ENCODE peak calls at places on chromosomes 12 and 14, in ten cellular contexts. One of them, this sample, is unnamed.

GRCh38 chr12:121797937-121798801 is 4.7 kb upstream of the RHOF start:
- DNase-seq in body of pancreas: peak
- DNase-seq in colonic mucosa: peak
- DNase-seq in HFF-Myc: no peak
- DNase-seq in HepG2: no peak
- DNase-seq in tibial nerve: peak
- DNase-seq in astrocyte of the spinal cord: peak
- DNase-seq in prostate gland: no peak
- DNase-seq in tibial artery: peak
- DNase-seq in AG10803: no peak
- DNase-seq in this sample: peak

GRCh38 chr14:53152909-53153701 is at the start of gene DDHD1:
- DNase-seq in tibial artery: peak
- DNase-seq in HFF-Myc: no peak
- DNase-seq in AG10803: peak
- DNase-seq in prostate gland: peak
- DNase-seq in colonic mucosa: peak
- DNase-seq in tibial nerve: peak
- DNase-seq in HepG2: peak
- DNase-seq in astrocyte of the spinal cord: peak
- DNase-seq in body of pancreas: peak
- DNase-seq in this sample: peak

GRCh38 chr12:121637231-121637914 is 11.0 kb downstream of the ORAI1 start:
- DNase-seq in HepG2: no peak
- DNase-seq in AG10803: no peak
- DNase-seq in tibial nerve: no peak
- DNase-seq in body of pancreas: peak
- DNase-seq in tibial artery: peak
- DNase-seq in colonic mucosa: peak
- DNase-seq in HFF-Myc: no peak
- DNase-seq in prostate gland: no peak
- DNase-seq in astrocyte of the spinal cord: no peak
- DNase-seq in this sample: no peak

GRCh38 chr14:96639550-96639949 is 137.4 kb downstream of the PAPOLA start:
- DNase-seq in AG10803: no peak
- DNase-seq in tibial nerve: no peak
- DNase-seq in HFF-Myc: no peak
- DNase-seq in prostate gland: no peak
- DNase-seq in astrocyte of the spinal cord: no peak
- DNase-seq in HepG2: no peak
- DNase-seq in body of pancreas: no peak
- DNase-seq in colonic mucosa: no peak
- DNase-seq in tibial artery: no peak
- DNase-seq in this sample: no peak

GRCh38 chr12:49827351-49828099 is 688 bp downstream of the NCKAP5L start:
- DNase-seq in body of pancreas: peak
- DNase-seq in prostate gland: peak
- DNase-seq in astrocyte of the spinal cord: peak
- DNase-seq in tibial artery: peak
- DNase-seq in colonic mucosa: peak
- DNase-seq in tibial nerve: peak
- DNase-seq in HFF-Myc: no peak
- DNase-seq in AG10803: peak
- DNase-seq in HepG2: peak
- DNase-seq in this sample: peak

GRCh38 chr12:59652098-59652497 is 56.3 kb downstream of the SLC16A7 start:
- DNase-seq in astrocyte of the spinal cord: no peak
- DNase-seq in tibial artery: no peak
- DNase-seq in tibial nerve: no peak
- DNase-seq in HepG2: no peak
- DNase-seq in prostate gland: no peak
- DNase-seq in AG10803: no peak
- DNase-seq in colonic mucosa: no peak
- DNase-seq in HFF-Myc: no peak
- DNase-seq in body of pancreas: no peak
- DNase-seq in this sample: no peak

GRCh38 chr14:104224516-104225281 is 86.3 kb downstream of the KIF26A start:
- DNase-seq in HepG2: no peak
- DNase-seq in AG10803: no peak
- DNase-seq in HFF-Myc: no peak
- DNase-seq in colonic mucosa: peak
- DNase-seq in astrocyte of the spinal cord: no peak
- DNase-seq in tibial nerve: no peak
- DNase-seq in tibial artery: no peak
- DNase-seq in prostate gland: no peak
- DNase-seq in body of pancreas: no peak
- DNase-seq in this sample: no peak

GRCh38 chr12:1918875-1919236 is 404 bp upstream of the CACNA2D4 start:
- DNase-seq in prostate gland: no peak
- DNase-seq in colonic mucosa: peak
- DNase-seq in AG10803: no peak
- DNase-seq in tibial nerve: no peak
- DNase-seq in HepG2: no peak
- DNase-seq in HFF-Myc: no peak
- DNase-seq in body of pancreas: no peak
- DNase-seq in astrocyte of the spinal cord: no peak
- DNase-seq in tibial artery: no peak
- DNase-seq in this sample: no peak

GRCh38 chr14:49218436-49219092 is 367.6 kb downstream of the RPS29 start:
- DNase-seq in astrocyte of the spinal cord: peak
- DNase-seq in body of pancreas: peak
- DNase-seq in tibial nerve: no peak
- DNase-seq in colonic mucosa: no peak
- DNase-seq in AG10803: no peak
- DNase-seq in tibial artery: no peak
- DNase-seq in HepG2: no peak
- DNase-seq in HFF-Myc: no peak
- DNase-seq in prostate gland: no peak
- DNase-seq in this sample: peak

GRCh38 chr12:45660330-45660729 is 69.2 kb upstream of the ARID2 start:
- DNase-seq in tibial nerve: no peak
- DNase-seq in HepG2: no peak
- DNase-seq in tibial artery: no peak
- DNase-seq in colonic mucosa: no peak
- DNase-seq in astrocyte of the spinal cord: peak
- DNase-seq in AG10803: peak
- DNase-seq in prostate gland: no peak
- DNase-seq in body of pancreas: peak
- DNase-seq in HFF-Myc: peak
- DNase-seq in this sample: peak

GRCh38 chr12:110547090-110547489 is 36.0 kb downstream of the PPTC7 start:
- DNase-seq in body of pancreas: no peak
- DNase-seq in tibial nerve: no peak
- DNase-seq in HepG2: no peak
- DNase-seq in colonic mucosa: no peak
- DNase-seq in tibial artery: no peak
- DNase-seq in prostate gland: no peak
- DNase-seq in AG10803: no peak
- DNase-seq in astrocyte of the spinal cord: no peak
- DNase-seq in HFF-Myc: no peak
- DNase-seq in this sample: no peak

GRCh38 chr12:5456025-5456424 is 24.1 kb downstream of the NTF3 start:
- DNase-seq in colonic mucosa: no peak
- DNase-seq in tibial artery: no peak
- DNase-seq in prostate gland: no peak
- DNase-seq in astrocyte of the spinal cord: no peak
- DNase-seq in HepG2: no peak
- DNase-seq in body of pancreas: no peak
- DNase-seq in AG10803: no peak
- DNase-seq in tibial nerve: no peak
- DNase-seq in HFF-Myc: no peak
- DNase-seq in this sample: no peak

GRCh38 chr12:57864811-57865751 is 18.6 kb upstream of the CTDSP2 start:
- DNase-seq in body of pancreas: peak
- DNase-seq in astrocyte of the spinal cord: peak
- DNase-seq in prostate gland: peak
- DNase-seq in tibial artery: peak
- DNase-seq in tibial nerve: peak
- DNase-seq in HFF-Myc: no peak
- DNase-seq in colonic mucosa: peak
- DNase-seq in HepG2: no peak
- DNase-seq in AG10803: peak
- DNase-seq in this sample: peak

GRCh38 chr12:13365782-13366366 is 169.3 kb downstream of the EMP1 start:
- DNase-seq in colonic mucosa: no peak
- DNase-seq in AG10803: no peak
- DNase-seq in tibial artery: no peak
- DNase-seq in prostate gland: no peak
- DNase-seq in body of pancreas: no peak
- DNase-seq in HepG2: no peak
- DNase-seq in HFF-Myc: no peak
- DNase-seq in tibial nerve: no peak
- DNase-seq in astrocyte of the spinal cord: no peak
- DNase-seq in this sample: peak

GRCh38 chr14:90677484-90678045 is 138.7 kb downstream of the TTC7B start:
- DNase-seq in colonic mucosa: no peak
- DNase-seq in HepG2: no peak
- DNase-seq in tibial artery: no peak
- DNase-seq in prostate gland: no peak
- DNase-seq in tibial nerve: no peak
- DNase-seq in AG10803: peak
- DNase-seq in HFF-Myc: no peak
- DNase-seq in body of pancreas: no peak
- DNase-seq in astrocyte of the spinal cord: peak
- DNase-seq in this sample: peak

GRCh38 chr12:34344851-34345522 is 322.7 kb downstream of the ALG10 start:
- DNase-seq in HepG2: no peak
- DNase-seq in body of pancreas: no peak
- DNase-seq in astrocyte of the spinal cord: no peak
- DNase-seq in AG10803: no peak
- DNase-seq in prostate gland: no peak
- DNase-seq in tibial nerve: no peak
- DNase-seq in colonic mucosa: no peak
- DNase-seq in tibial artery: no peak
- DNase-seq in HFF-Myc: no peak
- DNase-seq in this sample: no peak
- TF ChIP-seq CTCF in HepG2: no peak
- TF ChIP-seq CTCF in body of pancreas: no peak
- TF ChIP-seq CTCF in astrocyte of the spinal cord: no peak
- TF ChIP-seq CTCF in AG10803: no peak
- TF ChIP-seq CTCF in prostate gland: no peak
- TF ChIP-seq CTCF in tibial nerve: no peak
- TF ChIP-seq CTCF in colonic mucosa: no peak
- TF ChIP-seq CTCF in tibial artery: no peak
- TF ChIP-seq CTCF in HFF-Myc: no peak
- TF ChIP-seq CTCF in this sample: no peak

GRCh38 chr12:91774471-91774921 is 371.1 kb downstream of the BTG1 start:
- DNase-seq in body of pancreas: peak
- DNase-seq in HFF-Myc: peak
- DNase-seq in AG10803: peak
- DNase-seq in tibial artery: no peak
- DNase-seq in astrocyte of the spinal cord: peak
- DNase-seq in prostate gland: no peak
- DNase-seq in colonic mucosa: no peak
- DNase-seq in HepG2: no peak
- DNase-seq in tibial nerve: no peak
- DNase-seq in this sample: peak
- H3K4me3 ChIP-seq in body of pancreas: no peak
- H3K4me3 ChIP-seq in HFF-Myc: no peak
- H3K4me3 ChIP-seq in AG10803: no peak
- H3K4me3 ChIP-seq in tibial artery: peak
- H3K4me3 ChIP-seq in astrocyte of the spinal cord: no peak
- H3K4me3 ChIP-seq in prostate gland: no peak
- H3K4me3 ChIP-seq in colonic mucosa: no peak
- H3K4me3 ChIP-seq in HepG2: no peak
- H3K4me3 ChIP-seq in tibial nerve: no peak
- H3K4me3 ChIP-seq in this sample: no peak

GRCh38 chr12:112087055-112087850 is 21.3 kb downstream of the NAA25 start:
- DNase-seq in HFF-Myc: no peak
- DNase-seq in colonic mucosa: no peak
- DNase-seq in AG10803: no peak
- DNase-seq in tibial artery: no peak
- DNase-seq in prostate gland: no peak
- DNase-seq in body of pancreas: no peak
- DNase-seq in astrocyte of the spinal cord: no peak
- DNase-seq in tibial nerve: no peak
- DNase-seq in HepG2: no peak
- DNase-seq in this sample: no peak
- TF ChIP-seq CTCF in HFF-Myc: no peak
- TF ChIP-seq CTCF in colonic mucosa: no peak
- TF ChIP-seq CTCF in AG10803: peak
- TF ChIP-seq CTCF in tibial artery: no peak
- TF ChIP-seq CTCF in prostate gland: no peak
- TF ChIP-seq CTCF in body of pancreas: no peak
- TF ChIP-seq CTCF in astrocyte of the spinal cord: no peak
- TF ChIP-seq CTCF in tibial nerve: no peak
- TF ChIP-seq CTCF in HepG2: no peak
- TF ChIP-seq CTCF in this sample: peak

GRCh38 chr12:125065021-125065752 is at the start of gene AACS:
- DNase-seq in AG10803: peak
- DNase-seq in HFF-Myc: no peak
- DNase-seq in HepG2: peak
- DNase-seq in astrocyte of the spinal cord: peak
- DNase-seq in colonic mucosa: peak
- DNase-seq in prostate gland: peak
- DNase-seq in tibial artery: peak
- DNase-seq in body of pancreas: peak
- DNase-seq in tibial nerve: peak
- DNase-seq in this sample: peak

GRCh38 chr12:125065753-125066570 is 727 bp downstream of the AACS start:
- DNase-seq in HFF-Myc: no peak
- DNase-seq in tibial artery: no peak
- DNase-seq in prostate gland: no peak
- DNase-seq in body of pancreas: no peak
- DNase-seq in HepG2: no peak
- DNase-seq in astrocyte of the spinal cord: no peak
- DNase-seq in tibial nerve: no peak
- DNase-seq in AG10803: no peak
- DNase-seq in colonic mucosa: peak
- DNase-seq in this sample: no peak

GRCh38 chr12:125068391-125068790 is 3.2 kb downstream of the AACS start:
- DNase-seq in body of pancreas: no peak
- DNase-seq in HFF-Myc: no peak
- DNase-seq in colonic mucosa: no peak
- DNase-seq in prostate gland: no peak
- DNase-seq in tibial nerve: no peak
- DNase-seq in tibial artery: no peak
- DNase-seq in HepG2: no peak
- DNase-seq in astrocyte of the spinal cord: no peak
- DNase-seq in AG10803: no peak
- DNase-seq in this sample: no peak

GRCh38 chr12:125061229-125061628 is 4.0 kb upstream of the AACS start:
- DNase-seq in tibial nerve: no peak
- DNase-seq in HepG2: no peak
- DNase-seq in body of pancreas: no peak
- DNase-seq in prostate gland: no peak
- DNase-seq in AG10803: no peak
- DNase-seq in colonic mucosa: no peak
- DNase-seq in astrocyte of the spinal cord: no peak
- DNase-seq in HFF-Myc: no peak
- DNase-seq in tibial artery: no peak
- DNase-seq in this sample: no peak

DNA sequence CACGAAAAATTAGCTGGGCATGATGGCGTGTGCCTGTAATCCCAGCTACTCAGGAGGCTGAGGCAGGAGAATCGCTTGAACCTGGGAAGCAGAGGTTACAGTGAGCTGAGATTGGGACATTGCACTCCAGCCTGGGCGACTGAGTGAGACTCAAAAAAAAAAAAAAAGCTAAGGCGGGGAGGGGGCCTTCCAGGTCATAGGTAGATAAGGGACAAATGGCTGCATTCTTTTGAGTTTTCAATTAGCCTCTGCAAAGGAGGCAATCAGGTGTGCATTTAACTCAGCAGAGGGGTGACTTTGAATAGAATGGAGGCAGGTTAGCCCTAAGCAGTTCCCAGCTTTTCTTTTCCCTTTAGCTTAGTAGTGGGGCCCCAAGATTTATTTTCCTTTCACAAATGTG is 743 bp upstream of the AACS start:
- DNase-seq in astrocyte of the spinal cord: no peak
- DNase-seq in body of pancreas: no peak
- DNase-seq in tibial artery: no peak
- DNase-seq in HFF-Myc: no peak
- DNase-seq in colonic mucosa: no peak
- DNase-seq in AG10803: no peak
- DNase-seq in prostate gland: no peak
- DNase-seq in tibial nerve: no peak
- DNase-seq in HepG2: no peak
- DNase-seq in this sample: no peak
- H3K4me3 ChIP-seq in astrocyte of the spinal cord: no peak
- H3K4me3 ChIP-seq in body of pancreas: peak
- H3K4me3 ChIP-seq in tibial artery: peak
- H3K4me3 ChIP-seq in HFF-Myc: peak
- H3K4me3 ChIP-seq in colonic mucosa: peak
- H3K4me3 ChIP-seq in AG10803: peak
- H3K4me3 ChIP-seq in prostate gland: peak
- H3K4me3 ChIP-seq in tibial nerve: peak
- H3K4me3 ChIP-seq in HepG2: peak
- H3K4me3 ChIP-seq in this sample: peak

This sample was measured in fibroblast of mammary gland.